ENCODE peak calls at places on chromosomes 16 and 17, in nine cellular contexts. One of them, this sample, is unnamed.

GRCh38 chr16:47057631-47057996 is 84.1 kb upstream of the DNAJA2 start:
- DNase-seq in Caco-2: no peak
- DNase-seq in tibial nerve: no peak
- DNase-seq in spleen: no peak
- DNase-seq in fibroblast of lung: no peak
- DNase-seq in heart right ventricle: no peak
- DNase-seq in MM.1S: no peak
- DNase-seq in testis: no peak
- DNase-seq in Peyer's patch: peak; percentile 37
- DNase-seq in this sample: no peak

GRCh38 chr16:19118938-19119431 is 5.2 kb downstream of the ITPRIPL2 start:
- DNase-seq in Caco-2: no peak
- DNase-seq in tibial nerve: peak; percentile 57
- DNase-seq in spleen: no peak
- DNase-seq in fibroblast of lung: peak; percentile 95
- DNase-seq in heart right ventricle: peak; percentile 68
- DNase-seq in MM.1S: no peak
- DNase-seq in testis: peak; percentile 58
- DNase-seq in Peyer's patch: peak; percentile 55
- DNase-seq in this sample: peak; percentile 71

GRCh38 chr17:50916026-50916707 is 50.0 kb upstream of the TOB1 start:
- DNase-seq in Caco-2: no peak
- DNase-seq in tibial nerve: no peak
- DNase-seq in spleen: no peak
- DNase-seq in fibroblast of lung: no peak
- DNase-seq in heart right ventricle: no peak
- DNase-seq in MM.1S: no peak
- DNase-seq in testis: no peak
- DNase-seq in Peyer's patch: no peak
- DNase-seq in this sample: no peak

GRCh38 chr17:77581480-77581879 is 377.0 kb upstream of the TNRC6C start:
- DNase-seq in Caco-2: no peak
- DNase-seq in tibial nerve: no peak
- DNase-seq in spleen: no peak
- DNase-seq in fibroblast of lung: peak; percentile 59
- DNase-seq in heart right ventricle: no peak
- DNase-seq in MM.1S: no peak
- DNase-seq in testis: no peak
- DNase-seq in Peyer's patch: peak; percentile 1
- DNase-seq in this sample: no peak

GRCh38 chr16:31348578-31348977 is 6.4 kb upstream of the ITGAX start:
- DNase-seq in Caco-2: no peak
- DNase-seq in tibial nerve: no peak
- DNase-seq in spleen: no peak
- DNase-seq in fibroblast of lung: no peak
- DNase-seq in heart right ventricle: no peak
- DNase-seq in MM.1S: no peak
- DNase-seq in testis: no peak
- DNase-seq in Peyer's patch: no peak
- DNase-seq in this sample: no peak

GRCh38 chr17:77319211-77320031 is 178.7 kb downstream of the SEC14L1 start:
- DNase-seq in Caco-2: peak; percentile 58
- DNase-seq in tibial nerve: peak; percentile 84
- DNase-seq in spleen: peak; percentile 93
- DNase-seq in fibroblast of lung: peak; percentile 83
- DNase-seq in heart right ventricle: peak; percentile 87
- DNase-seq in MM.1S: peak; percentile 86
- DNase-seq in testis: peak; percentile 75
- DNase-seq in Peyer's patch: peak; percentile 95
- DNase-seq in this sample: peak; percentile 49

GRCh38 chr17:82153295-82153691 is 55.3 kb upstream of the FASN start:
- DNase-seq in Caco-2: no peak
- DNase-seq in tibial nerve: no peak
- DNase-seq in spleen: peak; percentile 49
- DNase-seq in fibroblast of lung: no peak
- DNase-seq in heart right ventricle: no peak
- DNase-seq in MM.1S: no peak
- DNase-seq in testis: no peak
- DNase-seq in Peyer's patch: no peak
- DNase-seq in this sample: no peak

GRCh38 chr16:3009568-3010390 is 2.9 kb upstream of the CLDN9 start:
- DNase-seq in Caco-2: peak; percentile 96
- DNase-seq in tibial nerve: no peak
- DNase-seq in spleen: no peak
- DNase-seq in fibroblast of lung: no peak
- DNase-seq in heart right ventricle: no peak
- DNase-seq in MM.1S: no peak
- DNase-seq in testis: no peak
- DNase-seq in Peyer's patch: no peak
- DNase-seq in this sample: no peak

GRCh38 chr16:49282690-49283375 is 1.2 kb upstream of the CBLN1 start:
- DNase-seq in Caco-2: peak; percentile 23
- DNase-seq in tibial nerve: no peak
- DNase-seq in spleen: no peak
- DNase-seq in fibroblast of lung: no peak
- DNase-seq in heart right ventricle: peak; percentile 21
- DNase-seq in MM.1S: peak; percentile 28
- DNase-seq in testis: peak; percentile 35
- DNase-seq in Peyer's patch: no peak
- DNase-seq in this sample: no peak

GRCh38 chr16:49281481-49281842 is at the start of gene CBLN1:
- DNase-seq in Caco-2: no peak
- DNase-seq in tibial nerve: no peak
- DNase-seq in spleen: no peak
- DNase-seq in fibroblast of lung: no peak
- DNase-seq in heart right ventricle: no peak
- DNase-seq in MM.1S: no peak
- DNase-seq in testis: no peak
- DNase-seq in Peyer's patch: no peak
- DNase-seq in this sample: no peak

GRCh38 chr16:49281843-49282642 is 405 bp upstream of the CBLN1 start:
- DNase-seq in Caco-2: peak; percentile 96
- DNase-seq in tibial nerve: peak; percentile 50
- DNase-seq in spleen: peak; percentile 84
- DNase-seq in fibroblast of lung: peak; percentile 44
- DNase-seq in heart right ventricle: peak; percentile 84
- DNase-seq in MM.1S: peak; percentile 96
- DNase-seq in testis: peak; percentile 92
- DNase-seq in Peyer's patch: peak; percentile 85
- DNase-seq in this sample: no peak

GRCh38 chr16:49284962-49285361 is 3.3 kb upstream of the CBLN1 start:
- DNase-seq in Caco-2: no peak
- DNase-seq in tibial nerve: no peak
- DNase-seq in spleen: no peak
- DNase-seq in fibroblast of lung: no peak
- DNase-seq in heart right ventricle: no peak
- DNase-seq in MM.1S: no peak
- DNase-seq in testis: no peak
- DNase-seq in Peyer's patch: no peak
- DNase-seq in this sample: no peak

DNA sequence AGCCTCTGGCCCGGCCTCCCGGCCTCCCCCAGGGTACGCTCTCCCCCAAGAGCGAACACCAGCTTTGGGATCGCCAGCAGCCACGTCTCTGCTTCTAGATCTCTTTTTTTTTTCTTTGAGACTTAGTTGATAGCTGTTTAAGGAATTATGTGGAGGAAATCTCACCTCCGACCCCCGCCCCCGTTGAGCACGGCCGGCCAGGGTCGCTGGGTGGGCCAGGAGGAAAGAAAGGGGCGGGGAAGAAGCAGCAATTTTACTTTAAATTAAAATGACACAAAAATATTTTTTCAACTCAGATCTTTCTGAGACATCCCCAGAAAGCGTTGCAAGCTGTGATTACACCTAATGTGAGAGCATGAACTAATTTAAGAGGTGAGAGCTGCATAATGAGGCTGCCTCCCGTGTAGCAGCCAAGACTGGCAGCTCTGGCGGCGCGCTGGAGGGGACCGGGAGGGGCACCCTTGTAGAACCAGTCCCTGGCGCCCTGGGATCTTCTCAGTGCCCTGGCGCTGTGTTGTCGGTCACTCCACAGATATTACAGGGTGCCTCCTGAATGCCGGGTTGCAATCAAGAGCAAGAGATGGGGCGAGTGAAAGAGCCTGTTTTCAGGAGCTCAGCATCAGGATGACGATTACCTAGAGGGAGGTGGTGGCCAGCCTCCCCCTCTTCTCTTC is 1.9 kb upstream of the CBLN1 start:
- DNase-seq in Caco-2: no peak
- DNase-seq in tibial nerve: no peak
- DNase-seq in spleen: no peak
- DNase-seq in fibroblast of lung: no peak
- DNase-seq in heart right ventricle: no peak
- DNase-seq in MM.1S: no peak
- DNase-seq in testis: no peak
- DNase-seq in Peyer's patch: no peak
- DNase-seq in this sample: no peak
- H3K27me3 ChIP-seq in Caco-2: peaks cover 8% of the 10 kb centered on the region
- H3K27me3 ChIP-seq in tibial nerve: no peaks in the 10 kb centered on the region
- H3K27me3 ChIP-seq in spleen: peaks cover 3% of the 10 kb centered on the region
- H3K27me3 ChIP-seq in fibroblast of lung: peaks cover 20% of the 10 kb centered on the region
- H3K27me3 ChIP-seq in heart right ventricle: peaks cover 92% of the 10 kb centered on the region
- H3K27me3 ChIP-seq in MM.1S: peaks cover 27% of the 10 kb centered on the region
- H3K27me3 ChIP-seq in testis: no peaks in the 10 kb centered on the region
- H3K27me3 ChIP-seq in Peyer's patch: no peaks in the 10 kb centered on the region
- H3K27me3 ChIP-seq in this sample: peaks cover 29% of the 10 kb centered on the region

DNA sequence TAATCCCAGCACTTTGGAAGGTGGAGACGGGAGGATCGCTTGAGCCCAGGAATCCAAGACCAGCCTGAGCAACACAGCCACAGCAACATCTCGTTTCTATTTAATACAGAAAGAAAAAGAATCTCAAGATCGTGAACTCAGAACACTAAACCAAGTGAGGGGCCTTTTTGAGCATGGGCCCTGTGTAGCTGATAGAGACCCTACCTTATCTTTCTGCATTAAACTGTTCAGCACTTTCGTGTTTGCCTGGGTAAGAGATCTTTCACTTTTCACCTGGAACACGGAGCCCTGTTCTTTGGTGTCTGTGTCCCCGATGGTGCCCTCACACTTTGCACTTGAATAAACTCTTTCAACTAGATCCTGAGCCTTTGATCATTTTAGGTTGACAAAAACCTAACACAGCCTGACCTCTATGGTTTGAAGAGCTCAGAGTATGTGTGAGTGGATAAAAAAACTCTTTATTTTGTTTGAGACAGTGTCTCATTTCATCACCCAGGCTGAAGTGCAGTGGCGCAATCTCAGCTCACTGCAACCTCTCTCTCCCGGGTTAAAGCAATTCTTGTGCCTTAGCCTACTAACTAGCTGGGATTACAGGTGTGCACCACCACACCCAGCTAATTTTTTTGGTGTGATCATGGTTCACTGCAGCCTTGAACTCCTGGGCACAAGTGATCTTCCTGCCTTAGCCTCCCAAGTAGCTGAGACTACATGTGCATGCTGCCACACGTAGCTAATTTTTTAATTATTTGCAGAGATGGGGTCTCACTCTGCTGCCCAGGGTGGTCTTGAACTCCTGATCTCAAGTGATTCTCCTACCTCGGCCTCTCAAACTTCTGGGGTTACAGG is 83.8 kb upstream of the GRIN2A start:
- DNase-seq in Caco-2: no peak
- DNase-seq in tibial nerve: no peak
- DNase-seq in spleen: no peak
- DNase-seq in fibroblast of lung: no peak
- DNase-seq in heart right ventricle: no peak
- DNase-seq in MM.1S: no peak
- DNase-seq in testis: no peak
- DNase-seq in Peyer's patch: no peak
- DNase-seq in this sample: no peak
- TF ChIP-seq CTCF in Caco-2: no peak
- TF ChIP-seq CTCF in tibial nerve: no peak
- TF ChIP-seq CTCF in spleen: no peak
- TF ChIP-seq CTCF in fibroblast of lung: no peak
- TF ChIP-seq CTCF in heart right ventricle: no peak
- TF ChIP-seq CTCF in MM.1S: no peak
- TF ChIP-seq CTCF in testis: no peak
- TF ChIP-seq CTCF in Peyer's patch: no peak
- TF ChIP-seq CTCF in this sample: no peak

DNA sequence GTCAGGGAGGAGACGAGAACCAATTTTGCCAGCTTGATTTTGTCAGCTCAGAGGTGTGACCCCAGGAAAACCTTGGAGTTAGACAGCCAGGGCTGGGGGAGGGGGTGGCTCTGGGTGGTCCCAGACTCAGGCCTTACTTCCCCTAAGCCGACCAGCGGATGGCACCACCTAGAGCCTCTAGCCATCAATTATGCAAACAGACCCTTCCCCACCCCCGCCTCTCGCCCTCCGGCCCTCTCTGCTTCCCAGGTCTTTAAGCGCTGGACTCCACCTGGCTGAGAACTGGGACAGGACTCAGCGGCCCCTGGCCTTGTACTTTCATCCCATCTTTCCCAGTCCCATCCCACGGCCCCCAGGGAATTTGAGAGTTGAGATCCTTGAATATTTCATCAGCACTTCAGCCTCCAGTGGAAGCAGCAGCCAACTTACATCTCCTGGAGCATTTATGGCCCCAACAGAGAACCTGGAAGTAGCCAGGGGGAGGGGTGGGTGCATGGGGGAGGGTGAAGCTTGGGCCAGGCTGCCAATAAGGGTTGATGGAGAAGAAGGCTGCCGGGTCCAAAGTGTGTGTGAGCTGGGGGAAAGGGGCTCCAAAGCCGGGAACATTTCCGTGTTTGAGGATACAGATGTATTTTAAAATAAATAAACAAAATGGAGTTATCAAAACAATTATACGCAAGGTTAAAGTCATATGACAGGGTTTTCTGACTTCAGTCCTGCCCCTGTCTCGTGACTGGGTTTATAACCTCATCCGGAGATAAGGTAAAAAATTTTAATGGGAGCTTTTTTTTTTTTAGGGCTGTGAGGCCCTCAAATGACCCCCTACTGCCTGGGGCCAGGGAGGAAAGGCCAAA is 7.5 kb upstream of the JUP start:
- DNase-seq in Caco-2: peak; percentile 80
- DNase-seq in tibial nerve: no peak
- DNase-seq in spleen: no peak
- DNase-seq in fibroblast of lung: no peak
- DNase-seq in heart right ventricle: no peak
- DNase-seq in MM.1S: no peak
- DNase-seq in testis: no peak
- DNase-seq in Peyer's patch: peak; percentile 59
- DNase-seq in this sample: no peak
- H3K4me3 ChIP-seq in Caco-2: peak overlapping the region; percentile 34
- H3K4me3 ChIP-seq in tibial nerve: no peak overlapping the region
- H3K4me3 ChIP-seq in spleen: no peak overlapping the region
- H3K4me3 ChIP-seq in fibroblast of lung: no peak overlapping the region
- H3K4me3 ChIP-seq in heart right ventricle: peak overlapping the region; percentile 30
- H3K4me3 ChIP-seq in MM.1S: no peak overlapping the region
- H3K4me3 ChIP-seq in testis: no peak overlapping the region
- H3K4me3 ChIP-seq in Peyer's patch: no peak overlapping the region
- H3K4me3 ChIP-seq in this sample: no peak overlapping the region

DNA sequence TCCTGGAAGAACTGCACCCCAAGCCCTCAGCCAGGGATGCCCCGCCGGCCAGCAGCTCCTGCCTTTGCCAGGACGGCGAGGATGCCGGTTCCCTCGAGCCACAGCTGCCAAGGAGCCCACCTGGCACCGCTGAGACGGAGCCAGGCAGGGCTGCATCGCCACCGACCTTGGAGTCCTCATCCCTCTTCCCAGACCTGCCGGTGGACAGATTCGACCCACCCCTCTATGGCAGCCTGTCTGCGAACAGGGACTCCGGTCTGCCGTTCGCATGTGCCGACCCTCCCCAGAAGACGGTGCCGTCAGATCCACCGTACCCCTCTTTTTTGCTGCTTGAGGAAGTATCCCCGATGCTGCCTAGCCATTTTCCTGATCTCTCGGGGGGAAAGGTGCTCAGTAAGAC is 21.4 kb upstream of the ZFPM1 start:
- DNase-seq in Caco-2: no peak
- DNase-seq in tibial nerve: no peak
- DNase-seq in spleen: no peak
- DNase-seq in fibroblast of lung: no peak
- DNase-seq in heart right ventricle: no peak
- DNase-seq in MM.1S: no peak
- DNase-seq in testis: no peak
- DNase-seq in Peyer's patch: no peak
- DNase-seq in this sample: no peak
- H3K27me3 ChIP-seq in Caco-2: peaks cover 2% of the 10 kb centered on the region
- H3K27me3 ChIP-seq in tibial nerve: no peaks in the 10 kb centered on the region
- H3K27me3 ChIP-seq in spleen: no peaks in the 10 kb centered on the region
- H3K27me3 ChIP-seq in fibroblast of lung: no peaks in the 10 kb centered on the region
- H3K27me3 ChIP-seq in heart right ventricle: peaks cover 48% of the 10 kb centered on the region
- H3K27me3 ChIP-seq in MM.1S: peaks cover 76% of the 10 kb centered on the region
- H3K27me3 ChIP-seq in testis: no peaks in the 10 kb centered on the region
- H3K27me3 ChIP-seq in Peyer's patch: no peaks in the 10 kb centered on the region
- H3K27me3 ChIP-seq in this sample: no peaks in the 10 kb centered on the region

This sample was measured in BJ.